ENCODE peak calls at places on chromosome 2, in ten cellular contexts. T is iPS-NIHi11; L is stimulated activated CD8-positive, alpha-beta memory T cell treated with anti-CD3 and anti-CD28 coated beads, Interleukin-15, amount 100 ng/mL, for 24 hours; H is OCI-LY7; Z is neuronal stem cell; K is NCI-H1436 treated with DMSO at 0.1 percent for 48 hours; M is activated gamma-delta T cell treated with Interleukin-2 at 50 U/mL for 16 hours; N is Panc1; O is EL; W is ACHN. S is an unnamed sample.
A peak's percentile ranks its signal among the peaks of the same experiment; 100 is the strongest.

GRCh38 chr2:47904903-47905453 is 1.3 kb downstream of the FBXO11 start:
- DNase-seq in T (peak; percentile 36), L (peak; percentile 13), H (peak; percentile 67), Z (peak; percentile 41), K (no peak), M (peak; percentile 38), N (no peak), O (peak; percentile 22), W (no peak), S (no peak)

GRCh38 chr2:82636411-82637020 is 1822.6 kb downstream of the SUCLG1 start:
- DNase-seq in T (no peak), L (no peak), H (no peak), Z (no peak), K (no peak), M (no peak), N (no peak), O (peak; percentile 61), W (no peak), S (no peak)

GRCh38 chr2:157722580-157723234 is 94.0 kb upstream of the ACVR1C start:
- DNase-seq in T (no peak), L (no peak), H (peak; percentile 31), Z (no peak), K (no peak), M (no peak), N (no peak), O (no peak), W (peak; percentile 40), S (no peak)

GRCh38 chr2:164589522-164589921 is 31.8 kb downstream of the GRB14 start:
- DNase-seq in T (no peak), L (no peak), H (no peak), Z (no peak), K (no peak), M (no peak), N (no peak), O (peak; percentile 4), W (no peak), S (no peak)

GRCh38 chr2:100641115-100641415 is 78.3 kb downstream of the PDCL3 start:
- DNase-seq in T (no peak), L (no peak), H (no peak), Z (no peak), K (no peak), M (no peak), N (no peak), O (no peak), W (no peak), S (no peak)

GRCh38 chr2:169478339-169478738 is 955 bp upstream of the BBS5 start:
- DNase-seq in T (no peak), L (no peak), H (no peak), Z (no peak), K (no peak), M (no peak), N (no peak), O (peak; percentile 23), W (no peak), S (no peak)

GRCh38 chr2:136126527-136126926 is 8.6 kb upstream of the CXCR4 start:
- DNase-seq in T (no peak), L (no peak), H (no peak), Z (no peak), K (no peak), M (no peak), N (no peak), O (no peak), W (no peak), S (no peak)

GRCh38 chr2:16226942-16227664 is 286.8 kb downstream of the MYCN start:
- DNase-seq in T (no peak), L (no peak), H (no peak), Z (no peak), K (no peak), M (no peak), N (no peak), O (no peak), W (no peak), S (no peak)

GRCh38 chr2:44572196-44572900 is 210.6 kb downstream of the CAMKMT start:
- DNase-seq in T (no peak), L (no peak), H (no peak), Z (no peak), K (no peak), M (no peak), N (peak; percentile 18), O (peak; percentile 28), W (peak; percentile 39), S (no peak)

GRCh38 chr2:15730545-15731212 is 139.0 kb downstream of the DDX1 start:
- DNase-seq in T (peak; percentile 66), L (no peak), H (no peak), Z (no peak), K (no peak), M (no peak), N (peak; percentile 54), O (peak; percentile 86), W (peak; percentile 97), S (peak; percentile 40)

GRCh38 chr2:176959614-176960013 is 253.0 kb upstream of the HNRNPA3 start:
- DNase-seq in T (no peak), L (no peak), H (no peak), Z (no peak), K (no peak), M (no peak), N (no peak), O (no peak), W (no peak), S (no peak)

GRCh38 chr2:78992807-78993517 is 32.5 kb upstream of the REG3G start:
- DNase-seq in T (peak; percentile 78), L (no peak), H (no peak), Z (no peak), K (no peak), M (no peak), N (no peak), O (no peak), W (no peak), S (no peak)

GRCh38 chr2:112138143-112139032 is at the start of gene FBLN7:
- DNase-seq in T (peak; percentile 77), L (no peak), H (no peak), Z (no peak), K (no peak), M (no peak), N (no peak), O (peak; percentile 47), W (peak; percentile 28), S (no peak)

GRCh38 chr2:226544581-226545210 is 254.9 kb downstream of the IRS1 start:
- DNase-seq in T (no peak), L (no peak), H (no peak), Z (no peak), K (no peak), M (no peak), N (no peak), O (peak; percentile 49), W (no peak), S (no peak)

GRCh38 chr2:11540148-11540995 is 6.5 kb downstream of the GREB1 start:
- DNase-seq in T (no peak), L (no peak), H (no peak), Z (no peak), K (peak; percentile 8), M (no peak), N (no peak), O (no peak), W (no peak), S (no peak)

GRCh38 chr2:58042486-58042970 is 4.1 kb upstream of the VRK2 start:
- DNase-seq in T (no peak), L (no peak), H (no peak), Z (no peak), K (no peak), M (no peak), N (no peak), O (peak; percentile 79), W (peak; percentile 88), S (no peak)

GRCh38 chr2:105789745-105790466 is 45.2 kb downstream of the NCK2 start:
- DNase-seq in T (no peak), L (no peak), H (peak; percentile 48), Z (no peak), K (no peak), M (peak; percentile 41), N (no peak), O (peak; percentile 78), W (no peak), S (peak; percentile 54)

GRCh38 chr2:191215666-191216065 is 29.5 kb upstream of the MYO1B start:
- DNase-seq in T (no peak), L (no peak), H (no peak), Z (no peak), K (no peak), M (no peak), N (no peak), O (no peak), W (no peak), S (no peak)

GRCh38 chr2:85476624-85477023 is 58.1 kb downstream of the SH2D6 start:
- DNase-seq in T (no peak), L (no peak), H (no peak), Z (no peak), K (no peak), M (no peak), N (no peak), O (no peak), W (no peak), S (no peak)

GRCh38 chr2:165357758-165358157 is 111.7 kb upstream of the CSRNP3 start:
- DNase-seq in T (no peak), L (no peak), H (no peak), Z (no peak), K (no peak), M (no peak), N (no peak), O (peak; percentile 42), W (peak; percentile 37), S (no peak)

GRCh38 chr2:171161425-171162289 is 964 bp upstream of the TLK1 start:
- DNase-seq in T (no peak), L (no peak), H (peak; percentile 22), Z (no peak), K (no peak), M (no peak), N (no peak), O (no peak), W (no peak), S (no peak)

GRCh38 chr2:213649176-213649575 is 364.9 kb downstream of the SPAG16 start:
- DNase-seq in T (no peak), L (no peak), H (no peak), Z (no peak), K (no peak), M (no peak), N (no peak), O (no peak), W (no peak), S (no peak)

GRCh38 chr2:196431957-196432356 is 207.6 kb upstream of the CCDC150 start:
- DNase-seq in T (peak; percentile 49), L (no peak), H (peak; percentile 26), Z (peak; percentile 29), K (no peak), M (no peak), N (no peak), O (peak; percentile 19), W (peak; percentile 46), S (no peak)

GRCh38 chr2:32741575-32741974 is 113.7 kb downstream of the TTC27 start:
- DNase-seq in T (no peak), L (no peak), H (no peak), Z (no peak), K (no peak), M (no peak), N (no peak), O (peak; percentile 27), W (no peak), S (no peak)

S was measured in thoracic aorta.